ENCODE peak calls at places on chromosomes 4 and X, in ten cellular contexts. P, E, A, L, M, J, S, C, K and Z are unnamed samples. For H3K36me3 and H3K27me3, the result is how much of the 10 kb centered on the place peaks cover.

GRCh38 chrX:129717902-129718301 is 20.9 kb upstream of the XPNPEP2 start:
- DNase-seq in P (no peak), E (no peak), A (peak), L (peak), M (no peak), J (no peak), S (no peak), C (no peak), K (no peak), Z (no peak)

GRCh38 chrX:37677765-37678164 is 7.8 kb upstream of the XK start:
- DNase-seq in P (no peak), E (no peak), A (no peak), L (no peak), M (no peak), J (no peak), S (no peak), C (no peak), K (no peak), Z (no peak)

GRCh38 chrX:703466-704210 is 73.0 kb downstream of the SHOX start:
- DNase-seq in P (no peak), E (no peak), A (no peak), L (no peak), M (no peak), J (no peak), S (no peak), C (no peak), K (no peak), Z (no peak)

GRCh38 chr4:52939739-52940138 is 77.6 kb downstream of the RASL11B start:
- DNase-seq in P (no peak), E (no peak), A (no peak), L (no peak), M (no peak), J (no peak), S (no peak), C (no peak), K (no peak), Z (no peak)

GRCh38 chr4:4502694-4503311 is 39.0 kb downstream of the STX18 start:
- DNase-seq in P (no peak), E (no peak), A (peak), L (peak), M (no peak), J (no peak), S (no peak), C (peak), K (no peak), Z (peak)

GRCh38 chr4:109072595-109072994 is 229.9 kb downstream of the COL25A1 start:
- DNase-seq in P (no peak), E (no peak), A (peak), L (peak), M (no peak), J (no peak), S (no peak), C (no peak), K (no peak), Z (no peak)

GRCh38 chr4:142960134-142960533 is 114.0 kb upstream of the INPP4B start:
- DNase-seq in P (peak), E (no peak), A (no peak), L (no peak), M (no peak), J (no peak), S (no peak), C (no peak), K (peak), Z (no peak)

GRCh38 chrX:30275498-30275897 is 28.6 kb downstream of the MAGEB1 start:
- DNase-seq in P (peak), E (no peak), A (peak), L (peak), M (no peak), J (no peak), S (no peak), C (peak), K (peak), Z (no peak)

GRCh38 chrX:95076449-95076848 is 1402.4 kb downstream of the FAM133A start:
- DNase-seq in P (peak), E (no peak), A (peak), L (peak), M (no peak), J (no peak), S (peak), C (no peak), K (peak), Z (no peak)

GRCh38 chr4:1050486-1051213 is 39.2 kb downstream of the FGFRL1 start:
- DNase-seq in P (no peak), E (peak), A (no peak), L (no peak), M (peak), J (no peak), S (no peak), C (peak), K (no peak), Z (peak)

GRCh38 chr4:52057196-52057595 is 6.1 kb downstream of the SPATA18 start:
- DNase-seq in P (no peak), E (no peak), A (no peak), L (peak), M (no peak), J (no peak), S (no peak), C (no peak), K (no peak), Z (no peak)

GRCh38 chr4:140579278-140579677 is 10.5 kb upstream of the UCP1 start:
- DNase-seq in P (no peak), E (no peak), A (no peak), L (no peak), M (no peak), J (no peak), S (no peak), C (no peak), K (no peak), Z (no peak)

GRCh38 chr4:46491455-46491854 is 101.5 kb upstream of the GABRA2 start:
- DNase-seq in P (no peak), E (no peak), A (no peak), L (no peak), M (no peak), J (no peak), S (no peak), C (no peak), K (no peak), Z (no peak)

GRCh38 chr4:16205298-16206164 is 20.7 kb downstream of the TAPT1 start:
- DNase-seq in P (peak), E (no peak), A (no peak), L (peak), M (no peak), J (no peak), S (peak), C (peak), K (peak), Z (peak)

GRCh38 chrX:78514852-78515251 is 144.3 kb downstream of the RTL3 start:
- DNase-seq in P (peak), E (no peak), A (no peak), L (no peak), M (no peak), J (no peak), S (no peak), C (no peak), K (peak), Z (no peak)

GRCh38 chrX:121456315-121456714 is 408.9 kb downstream of the GLUD2 start:
- DNase-seq in P (no peak), E (no peak), A (no peak), L (no peak), M (no peak), J (no peak), S (no peak), C (no peak), K (no peak), Z (no peak)

GRCh38 chr4:100189820-100190642 is at the start of gene DDIT4L:
- DNase-seq in P (peak), E (peak), A (peak), L (peak), M (peak), J (peak), S (no peak), C (peak), K (peak), Z (peak)

GRCh38 chr4:186831574-186831973 is 107.9 kb upstream of the FAT1 start:
- DNase-seq in P (no peak), E (no peak), A (no peak), L (no peak), M (no peak), J (no peak), S (no peak), C (no peak), K (no peak), Z (no peak)

GRCh38 chrX:12936947-12937346 is 30.5 kb downstream of the TLR8 start:
- DNase-seq in P (no peak), E (no peak), A (no peak), L (no peak), M (no peak), J (no peak), S (no peak), C (no peak), K (no peak), Z (no peak)

GRCh38 chrX:31233941-31234496 is 162.2 kb upstream of the FTHL17 start:
- DNase-seq in P (no peak), E (no peak), A (no peak), L (no peak), M (no peak), J (no peak), S (no peak), C (no peak), K (no peak), Z (no peak)

GRCh38 chr4:121594796-121595526 is 101.8 kb downstream of the ANXA5 start:
- DNase-seq in P (no peak), E (no peak), A (peak), L (peak), M (no peak), J (no peak), S (no peak), C (peak), K (no peak), Z (peak)

GRCh38 chr4:4670869-4671268 is 129.0 kb upstream of the STX18 start:
- DNase-seq in P (peak), E (no peak), A (no peak), L (peak), M (no peak), J (no peak), S (peak), C (no peak), K (no peak), Z (no peak)

GRCh38 chr4:2794707-2795557 is 2.0 kb downstream of the SH3BP2 start:
- DNase-seq in P (no peak), E (peak), A (peak), L (peak), M (peak), J (no peak), S (no peak), C (peak), K (no peak), Z (no peak)

GRCh38 chr4:1767770-1768366 is 25.2 kb upstream of the FGFR3 start:
- DNase-seq in P (peak), E (no peak), A (peak), L (peak), M (no peak), J (no peak), S (peak), C (peak), K (peak), Z (peak)

GRCh38 chrX:48540015-48540350 is 469 bp downstream of the TBC1D25 start:
- DNase-seq in P (peak), E (no peak), A (peak), L (peak), M (no peak), J (peak), S (peak), C (peak), K (peak), Z (no peak)

GRCh38 chr4:186659936-186660335 is 63.7 kb downstream of the FAT1 start:
- DNase-seq in P (no peak), E (no peak), A (no peak), L (no peak), M (no peak), J (no peak), S (no peak), C (no peak), K (no peak), Z (no peak)

GRCh38 chr4:59689149-59689548 is 1511.0 kb upstream of the ADGRL3 start:
- DNase-seq in P (no peak), E (no peak), A (no peak), L (no peak), M (no peak), J (no peak), S (no peak), C (no peak), K (no peak), Z (no peak)

GRCh38 chr4:185541251-185541671 is 6.0 kb upstream of the PDLIM3 start:
- DNase-seq in P (peak), E (peak), A (no peak), L (no peak), M (no peak), J (peak), S (no peak), C (peak), K (no peak), Z (no peak)

GRCh38 chrX:19867938-19868337 is 19.5 kb downstream of the SH3KBP1 start:
- DNase-seq in P (no peak), E (no peak), A (no peak), L (no peak), M (no peak), J (no peak), S (no peak), C (no peak), K (no peak), Z (no peak)

GRCh38 chr4:73620115-73620792 is at the start of gene RASSF6:
- DNase-seq in P (peak), E (no peak), A (no peak), L (no peak), M (no peak), J (no peak), S (no peak), C (no peak), K (peak), Z (peak)

GRCh38 chr4:22897520-22898108 is 204.9 kb downstream of the GBA3 start:
- DNase-seq in P (peak), E (no peak), A (peak), L (peak), M (no peak), J (no peak), S (peak), C (peak), K (peak), Z (peak)

GRCh38 chrX:73215263-73215662 is 612 bp upstream of the NAP1L2 start:
- DNase-seq in P (no peak), E (no peak), A (no peak), L (no peak), M (no peak), J (no peak), S (no peak), C (no peak), K (no peak), Z (no peak)

GRCh38 chr4:4339504-4340085 is 47.3 kb upstream of the NSG1 start:
- DNase-seq in P (no peak), E (no peak), A (peak), L (no peak), M (no peak), J (no peak), S (no peak), C (no peak), K (peak), Z (no peak)

GRCh38 chr4:86338989-86339388 is 20.9 kb downstream of the MAPK10 start:
- DNase-seq in P (no peak), E (no peak), A (peak), L (peak), M (no peak), J (peak), S (no peak), C (peak), K (no peak), Z (no peak)

GRCh38 chr4:168483786-168484185 is 3.5 kb upstream of the DDX60L start:
- DNase-seq in P (no peak), E (no peak), A (peak), L (no peak), M (no peak), J (peak), S (no peak), C (no peak), K (no peak), Z (no peak)

GRCh38 chrX:69128573-69128972 is 36.7 kb downstream of the PJA1 start:
- DNase-seq in P (no peak), E (no peak), A (no peak), L (peak), M (no peak), J (no peak), S (no peak), C (no peak), K (peak), Z (no peak)
- H3K36me3 ChIP-seq in P (under half), E (under half), A (under half), L (under half), M (under half), J (under half), S (under half), C (under half), K (under half), Z (under half)

GRCh38 chrX:68833448-68833805 is 4.6 kb downstream of the EFNB1 start:
- DNase-seq in P (no peak), E (no peak), A (no peak), L (no peak), M (peak), J (no peak), S (no peak), C (no peak), K (no peak), Z (no peak)

GRCh38 chrX:68834371-68835103 is 5.7 kb downstream of the EFNB1 start:
- DNase-seq in P (no peak), E (no peak), A (no peak), L (no peak), M (peak), J (peak), S (no peak), C (no peak), K (no peak), Z (peak)

GRCh38 chrX:68835104-68835442 is 6.3 kb downstream of the EFNB1 start:
- DNase-seq in P (no peak), E (no peak), A (no peak), L (no peak), M (no peak), J (peak), S (no peak), C (no peak), K (no peak), Z (no peak)

GRCh38 chrX:68832516-68833447 is 4.0 kb downstream of the EFNB1 start:
- DNase-seq in P (peak), E (no peak), A (no peak), L (no peak), M (peak), J (no peak), S (no peak), C (no peak), K (no peak), Z (no peak)

GRCh38 chrX:68833855-68834331 is 5.1 kb downstream of the EFNB1 start:
- DNase-seq in P (no peak), E (no peak), A (no peak), L (no peak), M (no peak), J (no peak), S (no peak), C (no peak), K (no peak), Z (peak)
- H3K27me3 ChIP-seq in P (under half), E (under half), A (under half), L (under half), M (under half), J (under half), S (under half), C (under half), K (under half), Z (under half)

DNA sequence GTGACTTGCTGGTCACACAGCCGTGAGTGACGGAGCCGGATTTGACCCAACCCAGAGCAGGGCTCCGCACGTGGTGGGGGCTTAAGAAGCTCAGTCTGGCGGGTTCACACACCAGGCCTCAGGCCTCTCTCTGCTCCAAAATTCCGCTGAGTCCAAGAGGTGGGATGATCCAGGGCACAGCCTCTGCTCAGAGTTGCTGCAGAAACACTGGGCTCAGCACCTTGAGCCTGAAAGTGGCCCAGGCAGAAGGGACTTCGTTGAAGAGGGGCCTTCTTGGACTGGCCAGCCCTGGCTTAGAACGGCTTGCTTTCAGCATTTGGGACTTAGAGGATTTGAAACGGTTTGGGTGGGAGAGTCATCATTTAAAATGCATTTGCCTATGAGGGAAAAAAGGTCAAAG is 21.2 kb downstream of the EVC start:
- DNase-seq in P (no peak), E (no peak), A (no peak), L (no peak), M (no peak), J (no peak), S (no peak), C (no peak), K (no peak), Z (no peak)
- H3K36me3 ChIP-seq in P (under half), E (under half), A (half or more), L (half or more), M (half or more), J (under half), S (under half), C (under half), K (under half), Z (under half)

GRCh38 chr4:153151535-153152452 is 52.4 kb upstream of the TRIM2 start:
- DNase-seq in P (peak), E (no peak), A (peak), L (peak), M (no peak), J (no peak), S (no peak), C (peak), K (peak), Z (peak)

GRCh38 chr4:153154010-153154975 is 50.0 kb upstream of the TRIM2 start:
- DNase-seq in P (peak), E (no peak), A (peak), L (peak), M (no peak), J (peak), S (no peak), C (peak), K (peak), Z (peak)

GRCh38 chr4:153152453-153153338 is 51.5 kb upstream of the TRIM2 start:
- DNase-seq in P (peak), E (peak), A (peak), L (peak), M (peak), J (peak), S (no peak), C (peak), K (peak), Z (peak)

GRCh38 chr4:153156263-153156662 is 48.0 kb upstream of the TRIM2 start:
- DNase-seq in P (no peak), E (no peak), A (no peak), L (no peak), M (no peak), J (no peak), S (no peak), C (no peak), K (no peak), Z (no peak)

GRCh38 chr4:153153339-153153851 is 50.8 kb upstream of the TRIM2 start:
- DNase-seq in P (peak), E (peak), A (peak), L (peak), M (peak), J (peak), S (no peak), C (peak), K (peak), Z (peak)
- H3K27me3 ChIP-seq in P (under half), E (under half), A (under half), L (half or more), M (under half), J (under half), S (under half), C (under half), K (under half), Z (under half)

GRCh38 chr4:17589355-17589754 is 12.4 kb downstream of the LAP3 start:
- DNase-seq in P (no peak), E (no peak), A (no peak), L (no peak), M (no peak), J (no peak), S (no peak), C (no peak), K (no peak), Z (peak)
- H3K36me3 ChIP-seq in P (under half), E (half or more), A (under half), L (half or more), M (half or more), J (under half), S (under half), C (under half), K (half or more), Z (under half)

GRCh38 chr4:107036602-107037151 is 564 bp upstream of the DKK2 start:
- DNase-seq in P (no peak), E (no peak), A (no peak), L (peak), M (peak), J (no peak), S (no peak), C (peak), K (no peak), Z (no peak)

GRCh38 chr4:107037188-107037587 is 1.1 kb upstream of the DKK2 start:
- DNase-seq in P (no peak), E (no peak), A (peak), L (peak), M (peak), J (peak), S (no peak), C (peak), K (peak), Z (peak)

GRCh38 chr4:107035711-107036601 is at the start of gene DKK2:
- DNase-seq in P (no peak), E (no peak), A (peak), L (peak), M (peak), J (peak), S (no peak), C (peak), K (peak), Z (peak)

GRCh38 chr4:107034091-107034698 is 1.9 kb downstream of the DKK2 start:
- DNase-seq in P (no peak), E (no peak), A (no peak), L (peak), M (peak), J (peak), S (peak), C (peak), K (peak), Z (no peak)

DNA sequence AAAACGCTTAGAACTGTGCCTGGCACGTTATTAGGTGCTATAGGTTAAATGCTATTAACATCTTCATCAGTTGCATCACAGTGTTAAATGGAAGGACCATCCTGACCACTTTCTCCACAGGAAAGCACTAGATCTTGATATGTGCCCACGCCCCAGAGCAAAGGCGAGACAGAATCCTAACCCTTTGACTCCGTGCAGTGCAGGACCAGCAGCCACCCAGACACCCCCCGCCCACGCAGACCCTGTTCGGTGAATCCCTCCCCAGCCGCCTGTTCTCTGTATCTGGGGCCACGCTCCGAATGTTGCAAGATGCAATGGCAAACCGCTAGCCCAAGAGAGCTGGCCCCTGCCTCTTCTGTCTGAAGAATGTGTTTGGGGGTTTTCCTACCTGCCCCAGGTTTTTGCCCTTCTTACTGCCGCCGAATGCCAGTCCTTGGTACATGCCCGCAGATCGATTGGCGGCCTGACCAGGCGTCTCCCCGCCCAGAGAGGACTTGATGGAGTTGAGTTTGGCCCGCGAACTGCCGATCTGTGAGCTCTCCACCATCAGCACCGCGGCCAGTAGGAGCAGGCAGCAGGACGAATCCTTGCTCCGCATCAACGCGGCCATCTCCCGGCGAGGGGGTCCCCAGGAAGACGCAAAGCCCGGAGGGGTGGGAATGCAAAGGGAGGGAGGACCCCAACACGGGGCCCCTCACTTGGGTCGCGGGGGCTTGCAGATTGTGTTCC is 967 bp downstream of the DKK2 start:
- DNase-seq in P (no peak), E (no peak), A (peak), L (peak), M (peak), J (peak), S (no peak), C (peak), K (peak), Z (no peak)
- H3K27me3 ChIP-seq in P (under half), E (half or more), A (under half), L (half or more), M (half or more), J (under half), S (under half), C (under half), K (half or more), Z (under half)